ENCODE peak calls at places on chromosomes 7 and 10, in eight cellular contexts. R is SK-N-SH, W is tibial artery, D is uterus, J is hepatocyte, C is HL-60, F is IMR-90, N is brain microvascular endothelial cell. T is an unnamed sample.

GRCh38 chr7:157565201-157565626 is 228.4 kb downstream of the DNAJB6 start:
- DNase-seq in R (no peak), W (no peak), D (no peak), J (no peak), C (no peak), F (no peak), N (no peak), T (no peak)

GRCh38 chr7:114085592-114086490 is 167.0 kb upstream of the PPP1R3A start:
- DNase-seq in R (peak; percentile 58), W (peak; percentile 87), D (peak; percentile 79), J (peak; percentile 92), C (peak; percentile 25), F (peak; percentile 61), N (peak; percentile 81), T (peak; percentile 95)

GRCh38 chr7:66352071-66352470 is 146.9 kb downstream of the TPST1 start:
- DNase-seq in R (no peak), W (no peak), D (no peak), J (peak; percentile 25), C (no peak), F (no peak), N (peak; percentile 43), T (no peak)

GRCh38 chr10:89466599-89467035 is 52.2 kb downstream of the IFIT5 start:
- DNase-seq in R (peak; percentile 23), W (no peak), D (no peak), J (peak; percentile 65), C (peak; percentile 36), F (peak; percentile 60), N (peak; percentile 42), T (peak; percentile 9)

GRCh38 chr10:132842397-132842796 is 56.5 kb upstream of the NKX6-2 start:
- DNase-seq in R (no peak), W (no peak), D (no peak), J (no peak), C (no peak), F (no peak), N (no peak), T (no peak)

GRCh38 chr10:77884181-77884580 is 42.4 kb downstream of the DLG5 start:
- DNase-seq in R (no peak), W (no peak), D (no peak), J (no peak), C (no peak), F (no peak), N (no peak), T (no peak)

GRCh38 chr10:11429439-11430052 is 181.9 kb downstream of the USP6NL start:
- DNase-seq in R (no peak), W (no peak), D (no peak), J (no peak), C (no peak), F (peak; percentile 10), N (no peak), T (no peak)

GRCh38 chr7:93185303-93186027 is 37.3 kb upstream of the SAMD9L start:
- DNase-seq in R (no peak), W (no peak), D (no peak), J (no peak), C (no peak), F (peak; percentile 23), N (peak; percentile 51), T (no peak)

GRCh38 chr10:91335147-91335546 is 75.0 kb upstream of the HECTD2 start:
- DNase-seq in R (no peak), W (no peak), D (no peak), J (no peak), C (no peak), F (no peak), N (no peak), T (peak; percentile 28)

GRCh38 chr10:122282909-122283308 is 11.8 kb downstream of the BTBD16 start:
- DNase-seq in R (no peak), W (no peak), D (no peak), J (no peak), C (no peak), F (no peak), N (no peak), T (no peak)

GRCh38 chr7:51369746-51370145 is 53.1 kb upstream of the COBL start:
- DNase-seq in R (no peak), W (no peak), D (no peak), J (peak; percentile 51), C (no peak), F (no peak), N (peak; percentile 28), T (peak; percentile 29)

GRCh38 chr10:69202332-69202731 is 17.8 kb upstream of the HKDC1 start:
- DNase-seq in R (no peak), W (no peak), D (no peak), J (no peak), C (no peak), F (peak; percentile 73), N (no peak), T (no peak)

GRCh38 chr10:103839867-103840746 is 15.3 kb downstream of the SH3PXD2A start:
- DNase-seq in R (no peak), W (peak; percentile 64), D (no peak), J (no peak), C (no peak), F (no peak), N (no peak), T (no peak)

DNA sequence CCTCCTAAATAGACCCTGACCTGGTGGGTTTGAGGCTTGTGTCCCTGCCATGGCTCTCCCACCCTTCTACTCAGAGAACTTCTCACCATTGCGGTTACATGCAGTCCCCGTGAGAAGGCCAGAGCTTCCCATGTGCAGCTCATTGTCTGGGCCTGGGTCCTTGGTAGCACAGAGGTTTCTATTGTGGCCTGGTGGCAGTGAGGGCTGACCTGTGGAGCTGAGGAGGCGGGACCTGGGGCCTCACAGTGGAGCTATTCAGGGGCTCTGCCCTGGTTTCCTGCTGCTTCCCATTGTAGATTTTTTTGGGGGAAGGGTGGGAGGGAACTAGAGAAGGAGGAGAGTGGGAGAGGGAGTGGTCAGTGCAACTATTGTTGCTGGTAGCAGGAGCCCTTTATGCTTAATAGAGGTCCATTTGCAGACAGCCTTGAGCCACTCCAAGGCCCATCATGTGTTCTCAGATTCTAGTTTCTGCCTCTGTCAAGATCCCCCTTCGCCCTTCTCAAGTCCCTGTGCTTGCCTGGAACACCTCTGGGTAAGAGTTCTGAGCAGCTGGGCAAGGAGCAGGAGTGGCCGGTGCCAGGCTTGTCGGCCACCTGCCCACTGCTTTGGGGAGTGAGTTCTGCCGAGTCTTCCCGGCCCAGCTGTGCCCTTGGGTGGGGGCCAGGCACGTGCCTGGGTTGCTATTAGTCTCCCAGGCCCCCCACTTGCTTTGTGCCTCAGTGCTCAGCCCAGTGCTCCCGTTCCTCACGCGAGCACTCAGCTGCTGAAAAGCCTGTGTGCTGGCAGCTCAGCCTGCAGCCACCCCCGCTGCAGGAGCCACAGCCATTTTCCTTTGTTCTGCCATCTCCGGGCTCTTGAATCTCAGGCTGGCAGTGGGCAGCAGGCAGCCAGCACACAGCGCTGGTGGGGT is 10.7 kb downstream of the TSPAN14 start:
- DNase-seq in R (peak; percentile 47), W (no peak), D (no peak), J (no peak), C (no peak), F (peak; percentile 45), N (no peak), T (no peak)
- H3K4me3 ChIP-seq in R (no peak overlapping the region), W (peak overlapping the region; percentile 5), D (no peak overlapping the region), J (no peak overlapping the region), C (no peak overlapping the region), F (no peak overlapping the region), N (no peak overlapping the region), T (no peak overlapping the region)

GRCh38 chr10:6171891-6172354 is 30.8 kb upstream of the PFKFB3 start:
- DNase-seq in R (no peak), W (peak; percentile 85), D (no peak), J (no peak), C (peak; percentile 21), F (peak; percentile 96), N (peak; percentile 95), T (no peak)

GRCh38 chr10:6175329-6176055 is 27.2 kb upstream of the PFKFB3 start:
- DNase-seq in R (peak; percentile 5), W (no peak), D (no peak), J (no peak), C (no peak), F (no peak), N (no peak), T (no peak)

GRCh38 chr10:6174201-6174874 is 28.4 kb upstream of the PFKFB3 start:
- DNase-seq in R (no peak), W (no peak), D (no peak), J (no peak), C (no peak), F (no peak), N (no peak), T (peak; percentile 9)

GRCh38 chr10:6170638-6171037 is 32.1 kb upstream of the PFKFB3 start:
- DNase-seq in R (no peak), W (no peak), D (no peak), J (no peak), C (no peak), F (no peak), N (no peak), T (peak; percentile 11)

DNA sequence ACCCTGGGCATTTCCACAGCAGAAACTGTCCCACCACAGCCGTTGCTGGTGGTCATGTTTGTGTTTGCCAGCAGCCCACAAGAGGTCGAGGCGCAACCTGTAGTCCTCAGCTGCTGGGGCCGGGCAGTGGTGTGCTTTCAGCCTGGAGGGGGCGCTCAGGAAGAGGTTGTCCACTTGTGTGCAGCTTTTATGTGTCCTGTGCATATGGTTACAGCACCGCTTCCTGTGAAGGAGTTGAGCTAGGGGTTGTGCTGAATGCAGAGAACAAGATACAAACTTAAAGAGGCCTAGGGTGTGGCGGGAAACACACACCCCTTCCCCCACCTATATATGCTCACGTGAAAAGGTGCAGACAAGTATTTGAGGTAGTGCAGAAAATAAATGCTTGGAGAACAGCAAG is 29.5 kb upstream of the PFKFB3 start:
- DNase-seq in R (no peak), W (no peak), D (no peak), J (no peak), C (no peak), F (no peak), N (no peak), T (peak; percentile 27)
- TF ChIP-seq CTCF in R (peak; percentile 39), W (no peak), D (no peak), J (no peak), C (no peak), F (no peak), N (peak; percentile 54), T (peak; percentile 37)

GRCh38 chr10:125154529-125154928 is 5.8 kb downstream of the CTBP2 start:
- DNase-seq in R (no peak), W (peak; percentile 38), D (no peak), J (no peak), C (no peak), F (no peak), N (no peak), T (no peak)
- H3K27ac ChIP-seq in R (no peak overlapping the region), W (peak overlapping the region; percentile 99), D (peak overlapping the region; percentile 99), J (peak overlapping the region; percentile 99), C (peak overlapping the region; percentile 37), F (no peak overlapping the region), N (peak overlapping the region; percentile 60), T (no peak overlapping the region)

GRCh38 chr7:139087212-139087611 is 22.3 kb downstream of the ZC3HAV1 start:
- DNase-seq in R (no peak), W (no peak), D (no peak), J (no peak), C (no peak), F (no peak), N (no peak), T (no peak)

GRCh38 chr7:139086454-139086853 is 23.1 kb downstream of the ZC3HAV1 start:
- DNase-seq in R (no peak), W (no peak), D (no peak), J (no peak), C (no peak), F (no peak), N (no peak), T (no peak)

GRCh38 chr7:139091677-139091996 is 17.9 kb downstream of the ZC3HAV1 start:
- DNase-seq in R (no peak), W (no peak), D (no peak), J (no peak), C (no peak), F (no peak), N (no peak), T (no peak)

GRCh38 chr7:139088268-139088667 is 21.3 kb downstream of the ZC3HAV1 start:
- DNase-seq in R (no peak), W (no peak), D (no peak), J (no peak), C (no peak), F (no peak), N (no peak), T (no peak)

GRCh38 chr7:139089118-139089517 is 20.4 kb downstream of the ZC3HAV1 start:
- DNase-seq in R (no peak), W (no peak), D (no peak), J (no peak), C (no peak), F (no peak), N (no peak), T (no peak)
- H3K4me3 ChIP-seq in R (no peak overlapping the region), W (no peak overlapping the region), D (no peak overlapping the region), J (no peak overlapping the region), C (no peak overlapping the region), F (no peak overlapping the region), N (no peak overlapping the region), T (no peak overlapping the region)